ENCODE peak calls at places on chromosomes 5 and 9, in eight cellular contexts. P is GM13976, J is AG09309, O is GM12865, I is Peyer's patch, K is left ventricle myocardium inferior, Q is fibroblast of lung, Z is dorsolateral prefrontal cortex. F is an unnamed sample.
A peak's percentile ranks its signal among the peaks of the same experiment; 100 is the strongest.

GRCh38 chr5:66171349-66172344 is 27.5 kb downstream of the SREK1 start:
- DNase-seq in Z (no peak), Q (peak; percentile 59), P (no peak), K (no peak), O (peak; percentile 60), J (peak; percentile 16), I (peak; percentile 66), F (no peak)

GRCh38 chr9:100499460-100499859 is 26.5 kb downstream of the TMEFF1 start:
- DNase-seq in Z (no peak), Q (no peak), K (no peak), O (no peak), J (no peak), I (no peak), P (no peak), F (no peak)

GRCh38 chr5:1512541-1513291 is 11.0 kb downstream of the LPCAT1 start:
- DNase-seq in O (no peak), K (peak; percentile 10), J (no peak), I (peak; percentile 49), P (no peak), Z (peak; percentile 17), Q (no peak), F (no peak)

GRCh38 chr9:37424686-37425297 is 2.3 kb downstream of the GRHPR start:
- DNase-seq in Z (no peak), K (no peak), P (no peak), Q (no peak), J (no peak), I (no peak), O (no peak), F (no peak)

GRCh38 chr9:130159814-130160670 is 12.2 kb upstream of the NCS1 start:
- DNase-seq in Z (no peak), O (no peak), I (no peak), J (no peak), P (no peak), K (no peak), Q (no peak), F (no peak)

GRCh38 chr5:141851195-141851874 is 26.9 kb downstream of the PCDH1 start:
- DNase-seq in K (no peak), Q (no peak), Z (no peak), P (no peak), O (no peak), J (no peak), I (no peak), F (no peak)

GRCh38 chr5:151630088-151630487 is 39.0 kb upstream of the FAT2 start:
- DNase-seq in I (no peak), P (no peak), O (no peak), Q (no peak), Z (no peak), K (no peak), J (no peak), F (no peak)

GRCh38 chr5:2750758-2751464 is 566 bp downstream of the IRX2 start:
- DNase-seq in I (no peak), J (no peak), P (no peak), O (no peak), Q (peak; percentile 50), K (no peak), Z (no peak), F (peak; percentile 34)

GRCh38 chr5:120817044-120817985 is 353.2 kb downstream of the PRR16 start:
- DNase-seq in Q (peak; percentile 27), K (no peak), P (no peak), O (peak; percentile 5), J (peak; percentile 8), I (no peak), Z (no peak), F (no peak)

GRCh38 chr9:121732886-121733285 is 81.5 kb downstream of the DAB2IP start:
- DNase-seq in J (no peak), O (peak; percentile 30), P (no peak), Z (no peak), Q (no peak), I (no peak), K (no peak), F (no peak)

GRCh38 chr9:12933957-12934356 is 159.1 kb downstream of the LURAP1L start:
- DNase-seq in J (no peak), O (no peak), K (no peak), Q (no peak), Z (no peak), I (no peak), P (no peak), F (no peak)

GRCh38 chr5:178589180-178590140 is 733 bp downstream of the COL23A1 start:
- DNase-seq in K (peak; percentile 41), Q (peak; percentile 50), I (no peak), Z (peak; percentile 60), O (no peak), P (no peak), J (no peak), F (peak; percentile 43)
- TF ChIP-seq CTCF in K (peak; percentile 43), Q (peak; percentile 1), I (no peak), Z (no peak), O (no peak), P (no peak), J (no peak), F (peak; percentile 37)

DNA sequence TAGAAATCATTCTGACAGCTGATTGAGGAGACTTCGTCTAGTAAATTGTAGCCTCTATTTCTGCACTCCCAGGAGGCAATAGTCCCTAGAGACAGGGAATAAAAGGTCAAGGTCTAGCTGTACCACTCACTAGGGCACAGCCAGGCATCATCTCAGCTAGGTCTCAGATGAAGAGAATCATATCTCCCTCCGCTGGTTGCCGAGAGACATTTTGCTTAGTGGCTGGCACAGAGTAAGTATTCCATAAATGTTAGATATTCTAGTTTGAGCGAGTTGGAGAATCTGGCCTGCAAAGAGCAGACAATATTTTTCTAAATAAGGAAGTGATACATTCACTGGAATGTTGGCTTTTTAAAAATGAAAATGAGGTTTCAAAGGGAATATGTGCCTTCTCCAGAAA is 180.4 kb upstream of the ACTBL2 start:
- DNase-seq in P (no peak), O (no peak), Z (no peak), I (no peak), J (no peak), K (no peak), Q (peak; percentile 54), F (no peak)
- TF ChIP-seq CTCF in P (no peak), O (no peak), Z (no peak), I (no peak), J (no peak), K (peak; percentile 33), Q (no peak), F (no peak)

GRCh38 chr9:127196826-127197145 is 67.8 kb upstream of the GARNL3 start:
- DNase-seq in O (no peak), P (no peak), Q (no peak), K (peak; percentile 29), Z (no peak), J (no peak), I (no peak), F (no peak)

GRCh38 chr9:127195976-127196825 is 68.4 kb upstream of the GARNL3 start:
- DNase-seq in O (no peak), Z (no peak), J (no peak), I (no peak), P (no peak), K (peak; percentile 3), Q (no peak), F (no peak)

GRCh38 chr9:127193483-127193882 is 71.0 kb upstream of the ANGPTL2 start:
- DNase-seq in Z (no peak), J (no peak), O (no peak), K (peak; percentile 9), I (no peak), P (no peak), Q (no peak), F (no peak)

GRCh38 chr9:127197186-127197860 is 67.3 kb upstream of the GARNL3 start:
- DNase-seq in P (no peak), J (no peak), I (no peak), O (no peak), Q (no peak), Z (no peak), K (peak; percentile 44), F (no peak)

DNA sequence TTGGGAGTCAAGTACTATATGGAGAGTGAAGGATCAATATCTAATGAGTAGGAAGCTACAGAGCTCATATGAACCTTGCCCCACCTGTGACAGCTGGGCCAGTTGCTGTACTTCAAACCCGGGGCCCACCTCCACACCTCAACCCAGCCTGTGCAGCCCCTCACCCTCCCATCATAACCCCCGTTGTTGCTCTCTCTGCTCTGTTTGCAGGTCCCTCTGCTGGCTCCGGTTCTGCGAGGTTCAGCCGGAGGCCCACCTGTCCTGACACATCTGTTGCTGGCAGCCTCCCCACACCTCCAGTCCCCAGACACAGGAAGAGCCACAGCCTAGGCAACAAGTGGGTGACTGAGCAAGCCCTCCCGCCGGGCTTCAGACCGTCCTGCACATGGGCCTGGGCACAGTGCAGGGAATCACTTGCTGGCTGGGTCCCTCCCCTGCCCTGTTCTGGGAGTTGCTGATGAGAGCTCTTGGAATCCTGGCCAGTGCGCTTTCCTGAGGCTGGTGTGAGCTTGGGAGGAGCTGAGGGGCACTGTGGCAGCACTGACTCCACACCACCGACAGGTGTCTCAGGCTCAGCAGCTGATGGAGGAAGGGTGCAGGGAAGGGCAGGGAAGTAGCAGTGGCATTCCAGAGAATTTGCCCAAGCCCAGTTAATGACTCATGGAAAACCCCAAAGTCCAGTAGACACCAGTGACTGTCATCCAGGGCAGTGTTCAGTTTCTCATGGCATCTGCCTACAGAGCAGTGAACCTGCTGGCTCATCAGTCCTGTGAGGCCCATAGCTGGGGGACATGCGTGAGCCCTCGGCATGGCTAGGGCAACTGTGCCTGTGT is 69.5 kb upstream of the GARNL3 start:
- DNase-seq in O (no peak), Q (peak; percentile 20), K (peak; percentile 9), J (no peak), I (peak; percentile 72), Z (no peak), P (no peak), F (no peak)
- TF ChIP-seq CTCF in O (no peak), Q (no peak), K (no peak), J (no peak), I (peak; percentile 66), Z (no peak), P (no peak), F (no peak)

GRCh38 chr5:34659168-34659567 is 3.0 kb downstream of the RAI14 start:
- DNase-seq in O (no peak), P (no peak), Z (no peak), J (no peak), Q (no peak), I (no peak), K (no peak), F (no peak)

GRCh38 chr5:34656700-34657549 is 797 bp downstream of the RAI14 start:
- DNase-seq in P (peak; percentile 56), O (no peak), I (no peak), Z (peak; percentile 45), Q (peak; percentile 37), K (peak; percentile 18), J (no peak), F (peak; percentile 18)

GRCh38 chr5:34657550-34657921 is 1.4 kb downstream of the RAI14 start:
- DNase-seq in J (no peak), Q (peak; percentile 69), I (no peak), K (no peak), P (peak; percentile 18), O (no peak), Z (peak; percentile 42), F (peak; percentile 22)

GRCh38 chr5:34656001-34656699 is at the start of gene RAI14:
- DNase-seq in J (no peak), I (peak; percentile 75), K (peak; percentile 79), O (peak; percentile 59), P (peak; percentile 62), Z (peak; percentile 82), Q (peak; percentile 87), F (peak; percentile 58)

DNA sequence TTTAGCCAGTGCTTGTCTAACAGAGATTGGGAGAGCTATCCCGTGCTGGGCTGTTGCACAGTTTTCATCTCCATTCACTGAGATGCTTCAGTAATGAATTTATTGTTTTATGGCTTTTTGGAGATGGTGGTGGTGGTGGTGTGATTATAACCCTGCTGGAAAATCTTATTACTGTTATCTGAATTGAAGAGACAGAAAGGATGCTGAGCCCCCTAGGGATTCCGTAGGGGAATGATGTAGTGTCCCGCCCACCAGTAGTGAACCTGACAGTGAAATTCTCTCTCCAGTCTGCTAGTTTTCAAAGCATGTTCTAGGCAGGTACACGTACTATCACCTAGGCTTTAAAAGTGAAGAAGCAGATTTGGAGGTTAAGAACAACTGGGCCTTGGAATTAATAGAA is 1.9 kb downstream of the RAI14 start:
- DNase-seq in Q (peak; percentile 61), K (no peak), P (peak; percentile 22), J (no peak), Z (no peak), I (no peak), O (no peak), F (no peak)
- TF ChIP-seq CTCF in Q (peak; percentile 31), K (no peak), P (no peak), J (peak; percentile 20), Z (no peak), I (no peak), O (no peak), F (peak; percentile 31)